ENCODE peak calls at places on chromosomes 16 and 17, in four cellular contexts. Q, N, G and Y are unnamed samples.

GRCh38 chr17:28368306-28368831 is 1.7 kb downstream of the VTN start:
- DNase-seq in G (no peak), N (no peak), Q (no peak), Y (no peak)

GRCh38 chr17:73293031-73293430 is 18.8 kb downstream of the CDC42EP4 start:
- DNase-seq in G (no peak), N (no peak), Q (peak), Y (no peak)

GRCh38 chr16:2086136-2086742 is 38.5 kb downstream of the TSC2 start:
- DNase-seq in G (no peak), Q (no peak), N (no peak), Y (no peak)

GRCh38 chr16:57791156-57791902 is 11.0 kb downstream of the KIFC3 start:
- DNase-seq in N (no peak), Q (no peak), G (peak), Y (no peak)

GRCh38 chr16:56041556-56042140 is 149.6 kb upstream of the GNAO1 start:
- DNase-seq in Q (no peak), N (peak), G (peak), Y (peak)

GRCh38 chr17:33893192-33893591 is 361.9 kb upstream of the CCL2 start:
- DNase-seq in N (no peak), G (no peak), Q (no peak), Y (no peak)

GRCh38 chr16:35687071-35687470 is 2227.7 kb downstream of the TP53TG3F start:
- DNase-seq in G (no peak), N (no peak), Q (no peak), Y (no peak)

GRCh38 chr17:8621585-8621984 is 8.9 kb downstream of the MYH10 start:
- DNase-seq in Q (peak), G (no peak), N (peak), Y (peak)

GRCh38 chr16:71320021-71320420 is 30.8 kb upstream of the CMTR2 start:
- DNase-seq in G (no peak), N (no peak), Q (no peak), Y (no peak)
- TF ChIP-seq CTCF in G (no peak), N (no peak), Q (no peak), Y (no peak)

DNA sequence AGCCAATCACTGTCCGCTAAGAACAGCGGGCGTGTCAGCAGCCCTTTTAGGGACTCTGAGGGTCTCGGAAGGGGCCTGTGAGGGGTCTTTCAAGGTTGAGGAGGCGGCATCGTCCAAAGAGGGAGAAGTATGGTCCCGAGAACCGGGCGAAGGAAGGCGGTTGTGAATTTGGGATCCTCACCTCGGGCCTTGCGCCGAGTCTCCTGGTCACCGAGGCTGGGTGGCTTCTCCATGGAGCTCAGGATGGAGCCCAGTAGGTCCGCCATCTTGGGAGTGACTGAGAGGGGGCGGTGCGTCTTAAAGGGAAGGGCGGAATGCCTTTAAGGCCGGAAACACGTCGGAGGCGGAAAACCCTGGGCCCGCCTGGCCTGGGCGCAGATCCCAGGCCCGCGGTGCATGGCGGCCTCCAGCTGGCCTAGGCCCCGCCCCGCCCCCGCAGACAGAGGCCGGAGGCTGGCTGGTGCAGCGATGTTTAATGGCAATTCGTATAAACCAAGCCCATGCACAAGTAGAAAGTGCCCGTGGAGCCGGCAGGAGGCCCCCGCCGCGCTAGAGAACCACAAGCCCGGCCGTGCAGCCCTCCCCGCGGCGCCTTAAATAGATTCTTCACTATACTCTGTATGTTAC is at the start of gene SPAG7:
- DNase-seq in G (peak), Q (peak), N (peak), Y (peak)
- TF ChIP-seq CTCF in G (no peak), Q (no peak), N (no peak), Y (no peak)

DNA sequence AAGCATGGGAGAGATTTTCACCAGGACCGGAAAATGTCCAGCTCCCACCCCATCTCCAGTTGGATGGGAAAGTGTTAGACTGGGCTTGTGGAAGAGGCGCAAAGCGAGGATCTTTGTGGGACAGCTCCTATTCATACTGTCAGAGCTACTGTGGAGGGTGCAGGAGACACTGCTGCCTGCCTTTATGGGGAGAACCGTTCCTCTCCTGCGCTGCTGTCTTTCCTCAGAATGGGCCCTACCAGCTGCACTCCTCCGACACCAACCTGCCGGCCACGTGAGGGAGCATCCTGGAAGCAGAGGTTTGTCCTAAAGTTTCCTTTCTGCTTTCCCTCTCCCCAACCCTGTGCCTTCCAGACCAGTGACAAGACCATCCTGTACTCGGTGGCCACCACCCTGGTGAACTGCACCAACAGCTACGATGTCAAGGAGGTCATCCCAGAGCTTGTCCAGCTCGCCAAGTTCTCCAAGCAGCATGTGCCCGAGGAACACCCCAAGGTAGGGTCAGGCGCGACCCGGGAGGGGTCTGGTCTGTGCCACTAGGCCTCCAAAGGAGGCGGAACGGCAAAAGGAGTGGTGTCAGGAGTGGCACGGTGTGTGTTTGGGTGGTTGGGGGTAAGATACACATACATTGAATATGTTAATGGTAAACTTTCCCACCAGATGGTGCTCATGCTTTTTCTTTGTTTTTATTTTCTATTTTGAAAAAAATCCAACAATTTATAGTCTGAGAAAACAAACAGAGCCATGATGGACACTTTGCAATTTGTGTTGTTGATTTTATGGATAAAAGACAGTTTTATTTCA is 23.0 kb downstream of the SLC35G3 start:
- DNase-seq in Q (peak), G (no peak), N (peak), Y (peak)
- TF ChIP-seq CTCF in Q (peak), G (peak), N (peak), Y (no peak)

GRCh38 chr16:68512742-68513141 is 26.3 kb upstream of the ZFP90 start:
- DNase-seq in G (no peak), N (no peak), Q (no peak), Y (no peak)
- TF ChIP-seq CTCF in G (no peak), N (no peak), Q (no peak), Y (no peak)

GRCh38 chr16:85347213-85347591 is 234.9 kb upstream of the CIBAR2 start:
- DNase-seq in G (no peak), N (no peak), Q (peak), Y (no peak)
- TF ChIP-seq CTCF in G (no peak), N (peak), Q (peak), Y (peak)

DNA sequence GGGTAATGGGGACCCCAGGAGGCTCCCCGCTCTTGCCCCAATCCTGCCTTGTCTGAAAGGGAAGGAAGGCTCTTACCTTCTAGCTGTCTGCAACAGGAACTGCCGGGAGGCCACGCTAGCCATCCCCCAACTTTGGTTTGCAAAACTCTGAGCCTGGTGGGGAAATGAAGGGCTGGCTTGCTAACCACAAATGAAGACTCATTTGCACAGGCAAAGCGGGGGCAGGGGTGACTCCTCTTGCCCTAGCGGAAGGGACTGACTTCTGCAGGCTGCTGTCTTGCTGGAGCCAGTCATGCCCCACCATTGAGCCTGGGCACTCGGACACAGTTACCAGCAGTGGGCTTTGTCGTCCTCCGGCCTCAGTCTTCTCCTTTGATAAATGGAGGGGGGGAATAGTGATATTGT is 52.6 kb downstream of the PLCG2 start:
- DNase-seq in Q (no peak), G (peak), N (no peak), Y (peak)
- TF ChIP-seq CTCF in Q (no peak), G (no peak), N (no peak), Y (peak)

GRCh38 chr16:609984-610383 is 20.1 kb downstream of the RAB40C start:
- DNase-seq in N (no peak), Q (no peak), G (no peak), Y (no peak)

GRCh38 chr16:609316-609715 is 19.4 kb downstream of the RAB40C start:
- DNase-seq in Q (no peak), N (no peak), G (no peak), Y (no peak)

GRCh38 chr16:606656-607307 is 16.9 kb downstream of the RAB40C start:
- DNase-seq in N (no peak), G (no peak), Q (no peak), Y (no peak)

GRCh38 chr16:608019-608418 is 18.2 kb downstream of the RAB40C start:
- DNase-seq in G (no peak), Q (no peak), N (no peak), Y (no peak)

GRCh38 chr16:610513-611381 is 20.0 kb upstream of the WFIKKN1 start:
- DNase-seq in N (peak), G (no peak), Q (peak), Y (peak)
- TF ChIP-seq CTCF in N (peak), G (peak), Q (peak), Y (no peak)

GRCh38 chr17:61409301-61410099 is 9.9 kb downstream of the TBX2 start:
- DNase-seq in N (peak), G (peak), Q (peak), Y (peak)
- TF ChIP-seq CTCF in N (peak), G (no peak), Q (peak), Y (peak)